ENCODE peak calls at places on chromosomes 3 and 15, in ten cellular contexts. D, C, M, N, S, H, T, R, X and J are unnamed samples.
A peak's percentile ranks its signal among the peaks of the same experiment; 100 is the strongest.

GRCh38 chr3:41200669-41201021 is 1.3 kb downstream of the CTNNB1 start:
- DNase-seq in D (no peak), C (no peak), M (no peak), N (no peak), S (no peak), H (peak; percentile 51), T (no peak), R (no peak), X (peak; percentile 55), J (peak; percentile 21)

GRCh38 chr3:48820626-48821324 is 26.9 kb downstream of the PRKAR2A start:
- DNase-seq in D (no peak), C (no peak), M (peak; percentile 28), N (no peak), S (no peak), H (peak; percentile 72), T (no peak), R (no peak), X (no peak), J (no peak)

GRCh38 chr3:163476179-163476578 is 1602.1 kb downstream of the SI start:
- DNase-seq in D (no peak), C (peak; percentile 7), M (no peak), N (no peak), S (no peak), H (no peak), T (peak; percentile 24), R (no peak), X (no peak), J (no peak)

GRCh38 chr3:159632124-159632523 is 356.5 kb upstream of the IL12A start:
- DNase-seq in D (no peak), C (no peak), M (no peak), N (no peak), S (no peak), H (no peak), T (no peak), R (no peak), X (no peak), J (no peak)

GRCh38 chr3:43400162-43400561 is 113.8 kb downstream of the SNRK start:
- DNase-seq in D (no peak), C (no peak), M (no peak), N (no peak), S (no peak), H (no peak), T (no peak), R (no peak), X (no peak), J (no peak)

GRCh38 chr3:153210116-153210515 is 48.1 kb downstream of the RAP2B start:
- DNase-seq in D (no peak), C (no peak), M (no peak), N (no peak), S (no peak), H (peak; percentile 37), T (peak; percentile 3), R (no peak), X (no peak), J (no peak)

GRCh38 chr15:40871749-40872617 is 2.1 kb downstream of the RHOV start:
- DNase-seq in D (no peak), C (no peak), M (peak; percentile 98), N (no peak), S (no peak), H (no peak), T (no peak), R (no peak), X (no peak), J (peak; percentile 87)

GRCh38 chr15:74307827-74308642 is 59.4 kb downstream of the CYP11A1 start:
- DNase-seq in D (no peak), C (peak; percentile 61), M (peak; percentile 59), N (no peak), S (peak; percentile 69), H (peak; percentile 52), T (peak; percentile 49), R (peak; percentile 61), X (peak; percentile 49), J (peak; percentile 40)

GRCh38 chr3:12561397-12561796 is 4.5 kb downstream of the MKRN2 start:
- DNase-seq in D (no peak), C (no peak), M (no peak), N (no peak), S (no peak), H (no peak), T (no peak), R (no peak), X (no peak), J (no peak)

GRCh38 chr3:12562451-12562850 is 5.6 kb downstream of the MKRN2 start:
- DNase-seq in D (no peak), C (no peak), M (no peak), N (no peak), S (no peak), H (no peak), T (no peak), R (no peak), X (no peak), J (no peak)

GRCh38 chr3:12558706-12559105 is 1.8 kb downstream of the MKRN2 start:
- DNase-seq in D (no peak), C (no peak), M (no peak), N (no peak), S (no peak), H (no peak), T (no peak), R (no peak), X (no peak), J (no peak)

GRCh38 chr3:12559520-12559919 is 2.6 kb downstream of the MKRN2 start:
- DNase-seq in D (no peak), C (no peak), M (no peak), N (no peak), S (no peak), H (no peak), T (no peak), R (no peak), X (no peak), J (no peak)

DNA sequence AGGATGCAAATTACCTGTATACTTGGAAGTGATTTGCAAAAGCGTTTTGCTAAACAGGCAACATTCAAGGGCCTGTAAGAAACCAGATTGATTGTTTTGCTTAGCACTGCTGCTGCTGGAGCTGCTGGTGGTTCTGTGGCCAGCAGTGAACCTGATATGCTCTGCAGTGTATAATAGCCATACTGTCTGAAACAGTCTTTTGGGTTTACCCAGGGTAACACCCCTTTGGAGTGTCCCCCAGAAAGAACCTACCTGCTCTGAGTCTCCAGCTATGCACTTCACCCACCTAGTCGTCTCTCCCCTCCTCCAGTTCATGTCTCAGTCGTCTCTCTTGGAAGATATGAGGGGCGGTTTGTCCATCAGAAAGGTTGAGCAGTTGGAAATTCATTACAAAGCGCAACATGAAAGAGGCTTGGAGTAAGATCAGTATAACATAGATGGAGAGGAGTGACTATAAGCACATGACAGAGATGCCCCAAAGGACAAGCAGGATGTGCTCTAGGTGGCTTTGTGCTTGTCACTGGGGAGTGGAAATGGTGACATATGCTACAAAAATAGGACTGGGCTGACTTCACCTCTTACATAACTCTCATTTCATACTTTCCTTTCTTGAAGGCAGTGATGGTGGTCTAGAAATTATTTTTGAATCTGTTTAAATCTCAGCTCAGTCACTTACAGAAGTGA is 3.8 kb downstream of the MKRN2 start:
- DNase-seq in D (no peak), C (no peak), M (no peak), N (no peak), S (no peak), H (no peak), T (no peak), R (no peak), X (no peak), J (no peak)
- TF ChIP-seq POLR2A in D (no peak), C (no peak), M (no peak), N (no peak), S (no peak), H (no peak), T (no peak), R (no peak), X (no peak), J (no peak)

DNA sequence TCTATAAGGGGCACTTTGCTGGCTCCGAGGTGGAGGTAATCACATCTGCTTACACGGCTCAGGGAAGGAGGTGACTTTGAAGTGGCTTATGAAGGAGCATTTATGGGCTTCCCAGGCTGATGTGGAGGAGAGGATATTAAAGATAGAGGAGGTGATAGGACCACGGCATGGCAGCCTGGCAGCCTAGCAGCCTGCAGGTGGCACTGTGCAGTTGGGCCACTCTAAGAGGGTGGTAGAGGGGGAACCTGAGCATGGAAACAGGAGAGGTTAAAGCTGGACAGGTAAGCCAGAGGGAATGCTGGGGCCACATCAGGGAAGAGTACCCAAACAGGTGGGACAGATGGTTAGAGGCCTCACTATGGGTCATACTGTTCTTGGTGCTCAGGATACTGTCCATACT is 375.0 kb downstream of the WDR72 start:
- DNase-seq in D (no peak), C (peak; percentile 42), M (peak; percentile 38), N (no peak), S (peak; percentile 21), H (no peak), T (no peak), R (no peak), X (no peak), J (no peak)
- TF ChIP-seq CTCF in D (no peak), C (peak; percentile 46), M (peak; percentile 49), N (no peak), S (peak; percentile 50), H (no peak), T (peak; percentile 52), R (no peak), X (no peak), J (no peak)

DNA sequence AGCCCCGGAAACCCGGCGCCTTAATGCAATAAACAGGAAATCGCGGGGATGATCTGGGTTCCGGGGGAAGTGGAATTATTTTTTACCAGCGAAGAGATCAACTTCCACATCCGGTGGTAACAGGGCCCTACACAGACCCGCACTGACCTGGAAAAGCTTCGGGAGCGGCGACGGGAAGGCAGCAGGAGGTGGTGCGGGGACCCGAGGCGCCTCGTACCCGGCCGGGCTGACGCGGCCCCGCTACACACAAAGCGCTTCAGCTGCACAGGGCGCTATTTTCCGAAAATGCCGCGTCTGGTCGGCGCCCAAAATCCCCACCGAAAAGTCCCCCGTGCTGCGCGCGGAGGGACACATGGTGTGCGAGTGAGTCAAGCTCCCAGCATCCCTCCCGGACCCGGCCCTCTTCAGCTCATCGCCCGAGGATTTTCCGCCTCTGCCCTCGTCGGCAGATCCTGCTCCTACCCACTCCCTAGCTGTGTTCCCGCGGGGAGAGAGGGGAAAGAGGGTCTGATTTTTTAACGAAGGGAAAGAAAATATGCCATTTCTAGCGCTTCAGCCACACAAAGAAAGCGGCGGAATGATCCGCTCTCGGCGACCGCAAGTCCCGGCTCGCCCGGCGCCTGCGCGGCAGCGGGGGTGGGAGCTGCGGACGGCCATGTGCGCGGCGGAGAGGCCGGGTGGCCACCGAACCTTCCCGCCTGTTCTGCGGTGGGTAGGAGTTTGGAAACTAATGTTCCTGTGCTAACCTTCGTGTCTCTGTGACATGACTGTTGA is at the start of gene GABPB1:
- DNase-seq in D (peak; percentile 96), C (peak; percentile 98), M (peak; percentile 82), N (peak; percentile 91), S (peak; percentile 86), H (peak; percentile 94), T (peak; percentile 92), R (peak; percentile 91), X (peak; percentile 75), J (peak; percentile 75)
- TF ChIP-seq POLR2A in D (peak; percentile 64), C (peak; percentile 97), M (peak; percentile 89), N (peak; percentile 62), S (peak; percentile 27), H (peak; percentile 90), T (peak; percentile 76), R (no peak), X (peak; percentile 60), J (peak; percentile 68)

DNA sequence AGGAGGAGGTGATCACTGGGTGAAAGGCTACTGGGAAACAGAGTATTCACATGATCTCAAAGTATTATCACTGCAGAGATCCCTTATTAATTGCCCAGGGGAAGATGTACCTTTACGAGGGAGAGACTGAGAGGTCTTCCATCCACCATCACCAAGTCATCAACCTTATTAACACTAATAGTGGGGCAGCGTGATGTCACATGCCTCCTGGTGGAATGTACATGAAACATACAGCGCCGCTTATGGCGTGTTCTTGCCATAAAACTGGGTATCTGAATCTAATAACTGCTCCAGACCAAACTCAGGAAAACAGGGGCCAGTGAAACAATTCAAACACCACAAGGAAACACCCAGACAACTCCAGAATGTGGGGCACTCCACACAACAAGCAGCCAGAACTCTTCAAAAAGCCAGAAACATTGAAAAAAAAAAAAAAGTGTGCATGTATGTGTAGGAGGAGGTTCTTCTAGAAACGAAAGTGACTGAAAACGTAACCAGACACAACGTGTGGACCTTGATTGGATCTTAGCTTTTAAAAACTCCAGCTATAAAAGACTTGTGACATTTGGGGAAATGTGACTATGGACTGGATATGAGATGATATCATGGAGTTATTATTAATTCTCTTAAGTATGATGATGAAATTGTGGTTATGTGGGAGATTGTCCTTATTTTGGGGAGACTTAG is 4.6 kb downstream of the STIMATE start:
- DNase-seq in D (peak; percentile 25), C (no peak), M (no peak), N (no peak), S (no peak), H (no peak), T (no peak), R (no peak), X (no peak), J (no peak)
- TF ChIP-seq CTCF in D (no peak), C (no peak), M (no peak), N (no peak), S (no peak), H (no peak), T (peak; percentile 50), R (no peak), X (no peak), J (no peak)